ENCODE peak calls at places on chromosomes 5 and 9, in ten cellular contexts. R is IMR-90, N is ovary, C is endothelial cell of umbilical vein, Q is spleen, J is transverse colon, V is Peyer's patch, K is HCT116, T is body of pancreas, Z is right lobe of liver. B is an unnamed sample. For H3K36me3, the result is how much of the 10 kb centered on the place peaks cover.

GRCh38 chr9:70315389-70315788 is 56.6 kb downstream of the SMC5 start:
- DNase-seq in K (no peak), N (no peak), Z (no peak), T (no peak), C (no peak), Q (no peak), J (no peak), R (peak), V (no peak), B (no peak)

GRCh38 chr5:43433381-43433780 is 21.2 kb upstream of the CCL28 start:
- DNase-seq in K (no peak), R (no peak), T (no peak), Z (no peak), J (no peak), C (no peak), V (no peak), Q (no peak), N (no peak), B (no peak)

GRCh38 chr5:53478411-53479044 is 1.9 kb upstream of the FST start:
- DNase-seq in T (peak), J (peak), V (no peak), C (peak), K (peak), Q (peak), Z (peak), N (no peak), R (peak), B (peak)

GRCh38 chr5:172524573-172525021 is 70.3 kb upstream of the SH3PXD2B start:
- DNase-seq in T (no peak), R (no peak), J (peak), Z (no peak), N (no peak), Q (peak), C (no peak), K (no peak), V (peak), B (peak)

GRCh38 chr5:83564069-83564749 is 92.7 kb downstream of the VCAN start:
- DNase-seq in V (no peak), T (no peak), Z (no peak), J (no peak), C (peak), N (no peak), R (peak), Q (no peak), K (peak), B (no peak)

GRCh38 chr5:117794847-117795246 is 1193.5 kb downstream of the DTWD2 start:
- DNase-seq in K (no peak), Q (no peak), V (no peak), Z (no peak), T (no peak), R (peak), C (no peak), J (no peak), N (no peak), B (no peak)

GRCh38 chr9:129076640-129077037 is 4.3 kb upstream of the DOLPP1 start:
- DNase-seq in R (no peak), V (no peak), T (no peak), Z (no peak), K (no peak), N (no peak), Q (no peak), C (no peak), J (no peak), B (no peak)

GRCh38 chr5:108381034-108381954 is 604 bp downstream of the FBXL17 start:
- DNase-seq in N (peak), T (peak), C (peak), J (peak), Q (peak), Z (peak), K (peak), V (peak), R (peak), B (peak)

GRCh38 chr5:175517824-175518450 is 39.6 kb downstream of the SFXN1 start:
- DNase-seq in J (no peak), Z (no peak), C (no peak), K (peak), Q (no peak), R (peak), T (no peak), V (no peak), N (no peak), B (no peak)

GRCh38 chr5:172881691-172882370 is 47.8 kb downstream of the ERGIC1 start:
- DNase-seq in T (no peak), N (no peak), R (peak), J (no peak), Z (peak), C (peak), V (no peak), Q (no peak), K (peak), B (no peak)

GRCh38 chr9:37966443-37967271 is 62.7 kb upstream of the SLC25A51 start:
- DNase-seq in K (no peak), R (peak), C (peak), T (peak), N (no peak), J (peak), V (peak), Q (peak), Z (peak), B (no peak)

GRCh38 chr9:123933401-123933800 is 3.5 kb upstream of the DENND1A start:
- DNase-seq in T (no peak), Q (no peak), K (peak), R (peak), J (no peak), C (peak), V (peak), N (no peak), Z (no peak), B (no peak)

GRCh38 chr5:149425729-149426128 is 46.6 kb upstream of the IL17B start:
- DNase-seq in R (no peak), V (no peak), N (no peak), Z (no peak), J (no peak), Q (no peak), K (no peak), C (no peak), T (no peak), B (no peak)

DNA sequence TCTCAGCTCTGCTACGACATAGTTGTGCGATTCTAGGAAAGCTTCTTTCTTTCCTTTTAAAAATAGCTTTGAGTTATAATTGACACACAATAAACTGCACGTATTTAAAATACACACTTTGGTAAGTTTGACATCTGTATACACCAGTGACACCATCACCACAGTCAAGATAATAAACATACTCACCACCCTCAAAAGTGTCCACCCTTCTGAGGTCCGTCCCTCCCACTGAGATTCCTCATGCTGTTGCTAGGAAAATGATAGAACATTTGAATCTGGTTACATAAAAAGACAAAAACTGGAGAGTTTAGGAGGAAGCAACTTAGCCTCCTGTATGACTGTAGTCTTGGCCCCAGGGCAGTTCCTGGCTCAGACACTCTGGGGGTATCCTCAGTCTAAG is 17.2 kb downstream of the S100Z start:
- DNase-seq in Z (no peak), K (no peak), R (peak), N (no peak), C (no peak), Q (no peak), V (no peak), T (no peak), J (no peak), B (no peak)
- H3K4me3 ChIP-seq in Z (no peak), K (no peak), R (no peak), N (no peak), C (no peak), Q (no peak), V (no peak), T (no peak), J (no peak), B (no peak)

GRCh38 chr5:25181249-25181648 is 536.5 kb upstream of the CDH10 start:
- DNase-seq in Q (peak), J (no peak), R (no peak), T (no peak), Z (no peak), N (no peak), C (no peak), V (no peak), K (no peak), B (no peak)
- H3K36me3 ChIP-seq in Q (under half), J (under half), R (under half), T (under half), Z (under half), N (under half), C (under half), V (under half), K (under half), B (under half)

GRCh38 chr9:98067184-98067583 is 10.7 kb downstream of the NANS start:
- DNase-seq in Z (no peak), J (no peak), T (no peak), R (no peak), Q (peak), C (no peak), N (no peak), V (no peak), K (no peak), B (no peak)

GRCh38 chr9:98070704-98071103 is 14.2 kb downstream of the NANS start:
- DNase-seq in J (no peak), V (no peak), C (no peak), N (no peak), Q (peak), T (no peak), K (no peak), R (no peak), Z (no peak), B (no peak)

GRCh38 chr9:98062161-98062560 is 5.6 kb downstream of the NANS start:
- DNase-seq in T (no peak), Z (no peak), C (no peak), K (no peak), N (no peak), V (no peak), J (no peak), R (no peak), Q (peak), B (no peak)

GRCh38 chr9:98064623-98065392 is 8.3 kb downstream of the NANS start:
- DNase-seq in R (no peak), V (no peak), C (no peak), Q (peak), J (no peak), Z (no peak), N (peak), K (no peak), T (no peak), B (no peak)

DNA sequence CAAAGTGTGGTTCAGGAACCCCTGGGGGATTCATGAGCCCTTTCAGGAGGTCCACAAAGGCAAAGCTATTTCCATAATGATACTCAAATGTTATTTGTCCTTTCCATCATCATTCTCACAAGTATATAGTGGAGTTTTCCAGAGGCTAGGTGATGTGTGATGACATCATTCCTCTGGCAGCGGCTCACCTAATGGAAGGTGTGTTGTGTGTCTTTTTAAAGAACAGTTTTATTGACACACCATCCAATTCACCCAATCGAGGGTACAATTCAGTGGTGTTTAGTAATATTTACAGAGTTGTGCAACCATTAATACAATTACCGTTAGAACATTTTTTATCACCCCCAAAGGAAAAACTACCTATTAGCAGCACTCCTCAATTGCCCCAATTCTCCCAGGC is 9.7 kb downstream of the NANS start:
- DNase-seq in Q (no peak), R (no peak), Z (peak), C (no peak), K (no peak), V (no peak), T (no peak), N (no peak), J (no peak), B (no peak)
- TF ChIP-seq POLR2A in Q (no peak), R (no peak), Z (no peak), C (no peak), K (no peak), V (no peak), T (no peak), N (no peak), J (no peak), B (no peak)

GRCh38 chr5:157558089-157558595 is 17.4 kb downstream of the ADAM19 start:
- DNase-seq in C (no peak), V (peak), N (no peak), J (no peak), Z (no peak), Q (no peak), K (no peak), R (peak), T (no peak), B (no peak)

GRCh38 chr5:157561105-157561504 is 14.5 kb downstream of the ADAM19 start:
- DNase-seq in T (no peak), Q (no peak), J (no peak), Z (no peak), V (no peak), R (no peak), K (no peak), C (no peak), N (no peak), B (no peak)

GRCh38 chr5:157560560-157560959 is 15.0 kb downstream of the ADAM19 start:
- DNase-seq in C (no peak), R (peak), K (no peak), J (no peak), Q (no peak), V (no peak), N (no peak), Z (no peak), T (no peak), B (no peak)

GRCh38 chr5:157558681-157559080 is 16.9 kb downstream of the ADAM19 start:
- DNase-seq in J (no peak), R (no peak), N (no peak), C (no peak), K (no peak), Q (no peak), T (no peak), Z (no peak), V (peak), B (no peak)

GRCh38 chr5:157559301-157559700 is 16.3 kb downstream of the ADAM19 start:
- DNase-seq in N (no peak), J (no peak), Z (peak), R (peak), Q (no peak), K (no peak), T (no peak), C (no peak), V (no peak), B (no peak)
- H3K4me3 ChIP-seq in N (no peak), J (no peak), Z (no peak), R (no peak), Q (no peak), K (no peak), T (no peak), C (no peak), V (no peak), B (no peak)

GRCh38 chr5:151139646-151140045 is 17.9 kb downstream of the ANXA6 start:
- DNase-seq in C (no peak), N (no peak), J (no peak), R (no peak), V (no peak), K (no peak), T (no peak), Z (no peak), Q (no peak), B (no peak)
- H3K36me3 ChIP-seq in C (half or more), N (under half), J (under half), R (half or more), V (under half), K (under half), T (under half), Z (under half), Q (under half), B (under half)

DNA sequence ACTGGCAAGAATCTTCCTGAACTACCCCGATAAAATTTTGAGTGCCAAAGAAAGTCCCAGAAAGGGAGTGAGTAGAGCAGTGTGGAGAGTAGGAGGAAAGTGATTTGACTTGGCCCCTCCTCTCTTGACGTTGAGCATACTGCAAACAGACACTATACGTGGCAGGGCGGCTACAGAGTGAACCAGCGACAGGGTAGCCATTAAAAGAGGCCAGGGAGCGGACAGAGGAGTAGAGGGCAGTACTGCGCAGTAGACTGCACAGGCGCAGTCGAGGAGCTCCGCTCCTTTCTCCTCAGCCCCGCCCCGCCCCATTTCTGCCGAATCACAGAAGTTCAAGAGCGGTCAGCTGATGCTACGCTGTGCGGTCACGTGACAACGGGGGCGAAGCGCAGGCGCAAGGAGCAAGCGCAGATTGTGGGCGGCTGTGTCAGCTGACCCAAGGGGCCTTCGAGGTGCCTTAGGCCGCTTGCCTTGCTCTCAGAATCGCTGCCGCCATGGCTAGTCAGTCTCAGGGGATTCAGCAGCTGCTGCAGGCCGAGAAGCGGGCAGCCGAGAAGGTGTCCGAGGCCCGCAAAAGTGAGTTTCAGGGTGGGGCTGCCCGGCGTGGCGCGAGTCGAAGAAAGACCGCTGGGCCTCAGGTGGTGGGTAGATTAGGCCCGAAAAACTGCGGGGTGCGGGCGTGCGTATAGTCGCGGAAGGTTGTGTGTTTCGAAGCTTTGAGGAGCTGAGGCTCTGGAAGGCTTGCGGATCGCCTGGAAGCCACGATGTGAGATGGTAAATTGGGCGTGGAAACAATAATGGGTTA is at the start of gene ATP6V1G1:
- DNase-seq in K (peak), N (peak), V (peak), R (peak), Q (peak), T (peak), Z (peak), J (peak), C (peak), B (peak)
- TF ChIP-seq POLR2A in K (peak), N (peak), V (peak), R (peak), Q (peak), T (peak), Z (peak), J (peak), C (peak), B (peak)